ENCODE peak calls at places on chromosomes 16 and 17, in four cellular contexts. B is CD4-positive, CD25-positive, alpha-beta regulatory T cell; A is AG09319; U is ecto neural progenitor cell. S is an unnamed sample.

GRCh38 chr17:81365148-81365600 is 30.1 kb upstream of the BAHCC1 start:
- DNase-seq in U (peak), B (no peak), A (no peak), S (no peak)

GRCh38 chr17:62692159-62692651 is 64.7 kb downstream of the MRC2 start:
- DNase-seq in A (no peak), U (no peak), B (no peak), S (no peak)

GRCh38 chr17:3911271-3912053 is 4.8 kb downstream of the P2RX1 start:
- DNase-seq in U (no peak), A (no peak), B (peak), S (no peak)

GRCh38 chr16:89410794-89411309 is 79.5 kb downstream of the ANKRD11 start:
- DNase-seq in A (peak), U (no peak), B (peak), S (peak)

GRCh38 chr16:83899978-83900377 is 1.1 kb downstream of the MLYCD start:
- DNase-seq in B (peak), U (no peak), A (no peak), S (no peak)

GRCh38 chr16:89805136-89805905 is 11.1 kb downstream of the FANCA start:
- DNase-seq in B (no peak), A (peak), U (no peak), S (no peak)

GRCh38 chr17:15444805-15445204 is 22.6 kb downstream of the CDRT4 start:
- DNase-seq in A (no peak), U (no peak), B (peak), S (no peak)

GRCh38 chr16:85583491-85584181 is 29.5 kb upstream of the GSE1 start:
- DNase-seq in B (no peak), U (no peak), A (peak), S (no peak)

GRCh38 chr17:4003131-4003500 is 38.9 kb upstream of the ATP2A3 start:
- DNase-seq in U (no peak), B (no peak), A (no peak), S (no peak)

GRCh38 chr16:67530013-67530939 is 1.6 kb downstream of the RIPOR1 start:
- DNase-seq in A (no peak), B (no peak), U (no peak), S (no peak)

GRCh38 chr16:3349175-3349574 is 6.5 kb upstream of the OR2C1 start:
- DNase-seq in U (no peak), B (no peak), A (no peak), S (no peak)